ENCODE peak calls at places on chromosomes 12 and 14, in six cellular contexts. D, M, I, B, X and S are unnamed samples.

GRCh38 chr14:68784298-68784910 is 8.5 kb downstream of the ZFP36L1 start:
- DNase-seq in M (no peak), X (no peak), I (peak), B (peak), D (no peak), S (no peak)

GRCh38 chr14:73633517-73634332 is 11.1 kb upstream of the DNAL1 start:
- DNase-seq in M (peak), X (peak), I (peak), D (no peak), B (peak), S (peak)

GRCh38 chr12:122058750-122059149 is 19.8 kb upstream of the MLXIP start:
- DNase-seq in B (no peak), I (no peak), D (no peak), X (no peak), M (no peak), S (no peak)

GRCh38 chr12:5505751-5506150 is 73.8 kb downstream of the NTF3 start:
- DNase-seq in I (no peak), X (no peak), D (no peak), B (no peak), M (no peak), S (no peak)

GRCh38 chr12:112165624-112166023 is 40.3 kb downstream of the TRAFD1 start:
- DNase-seq in D (no peak), I (no peak), M (no peak), X (no peak), B (no peak), S (no peak)

GRCh38 chr12:80017261-80017870 is 82.0 kb upstream of the OTOGL start:
- DNase-seq in M (no peak), X (no peak), B (no peak), I (no peak), D (no peak), S (no peak)

GRCh38 chr12:116525418-116526001 is 33.7 kb upstream of the MAP1LC3B2 start:
- DNase-seq in X (peak), M (peak), I (peak), D (peak), B (no peak), S (peak)

GRCh38 chr12:10214131-10214876 is 1.6 kb downstream of the GABARAPL1 start:
- DNase-seq in M (no peak), I (peak), D (no peak), X (peak), B (no peak), S (no peak)

GRCh38 chr14:30559638-30560071 is 697 bp downstream of the G2E3 start:
- DNase-seq in D (no peak), M (no peak), X (peak), B (no peak), I (peak), S (no peak)

GRCh38 chr12:79274571-79275064 is 410.0 kb downstream of the SYT1 start:
- DNase-seq in B (no peak), M (no peak), X (no peak), I (peak), D (no peak), S (no peak)

GRCh38 chr12:101230547-101230946 is 20.5 kb upstream of the SLC5A8 start:
- DNase-seq in D (peak), X (peak), M (no peak), I (peak), B (no peak), S (no peak)

GRCh38 chr12:90152897-90153624 is 444.4 kb upstream of the ATP2B1 start:
- DNase-seq in X (no peak), I (peak), D (no peak), M (no peak), B (no peak), S (no peak)

GRCh38 chr12:3042394-3042793 is 34.8 kb upstream of the TSPAN9 start:
- DNase-seq in I (no peak), D (no peak), M (peak), X (no peak), B (no peak), S (no peak)

GRCh38 chr14:81162941-81163340 is 57.8 kb downstream of the GTF2A1 start:
- DNase-seq in B (no peak), D (no peak), M (no peak), X (no peak), I (peak), S (no peak)

GRCh38 chr14:89330236-89331002 is 86.6 kb downstream of the FOXN3 start:
- DNase-seq in X (peak), B (no peak), M (peak), D (peak), I (peak), S (peak)

GRCh38 chr12:52082026-52082667 is 2.6 kb downstream of the SMIM41 start:
- DNase-seq in I (peak), B (no peak), X (no peak), M (peak), D (no peak), S (peak)
- H3K4me3 ChIP-seq in I (no peak), B (no peak), X (no peak), M (no peak), D (no peak), S (no peak)

DNA sequence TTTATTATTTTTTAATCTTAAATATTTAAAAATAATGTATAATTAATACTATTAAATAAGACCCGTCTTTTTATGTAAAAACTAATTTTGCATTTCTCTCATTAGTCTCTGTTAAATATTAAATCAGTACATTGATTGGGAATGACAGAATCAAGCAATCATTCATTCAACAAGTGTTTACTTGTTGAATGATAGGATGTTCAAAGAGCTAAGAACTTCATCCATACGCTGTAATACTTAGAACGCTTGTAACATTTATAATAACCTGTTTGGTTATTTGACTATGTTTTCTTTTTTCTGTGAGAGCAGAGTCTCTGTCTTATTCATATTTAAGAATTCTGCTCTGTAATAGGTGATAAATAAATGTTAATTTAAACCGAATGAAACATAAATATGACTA is 2.9 kb upstream of the BATF start:
- DNase-seq in X (no peak), D (no peak), I (no peak), M (no peak), B (no peak), S (no peak)
- TF ChIP-seq CTCF in X (no peak), D (no peak), I (no peak), M (no peak), B (no peak), S (no peak)

GRCh38 chr14:35474323-35474722 is 59.6 kb upstream of the INSM2 start:
- DNase-seq in B (no peak), X (no peak), I (no peak), D (no peak), M (no peak), S (no peak)

GRCh38 chr14:35470775-35471174 is 63.2 kb upstream of the INSM2 start:
- DNase-seq in M (no peak), X (peak), I (peak), B (no peak), D (no peak), S (no peak)
- H3K4me3 ChIP-seq in M (no peak), X (no peak), I (no peak), B (no peak), D (no peak), S (no peak)

GRCh38 chr12:102939059-102939458 is 18.4 kb upstream of the ASCL1 start:
- DNase-seq in M (no peak), X (no peak), D (no peak), I (no peak), B (no peak), S (no peak)

DNA sequence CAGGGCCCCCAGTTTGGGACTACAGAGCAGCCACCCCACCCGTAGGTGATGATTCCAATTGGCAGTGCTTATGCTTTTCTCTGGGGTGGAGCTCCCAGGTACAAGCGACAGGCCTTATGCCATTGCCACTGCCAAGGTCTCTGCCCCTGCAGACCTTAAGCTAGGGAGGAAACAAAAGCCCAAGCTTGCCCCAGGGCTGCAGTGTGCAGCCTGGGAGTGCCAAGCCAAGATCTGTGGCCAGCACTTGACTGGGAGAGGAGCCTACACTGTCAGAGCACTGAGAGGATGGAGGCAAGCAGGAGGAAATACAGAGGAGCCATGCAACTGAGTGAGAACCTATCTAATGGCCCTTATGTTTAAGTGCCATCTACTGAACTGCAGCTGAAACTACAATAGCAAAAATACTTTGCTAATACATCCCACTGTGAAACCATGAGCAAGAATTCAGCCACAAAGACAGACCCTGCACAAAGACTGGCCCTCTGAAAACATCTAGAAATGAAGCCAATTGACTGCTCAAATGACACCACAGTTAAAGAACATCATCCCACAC is 17.7 kb upstream of the ASCL1 start:
- DNase-seq in D (no peak), X (no peak), M (no peak), B (no peak), I (no peak), S (no peak)
- TF ChIP-seq CTCF in D (no peak), X (no peak), M (no peak), B (no peak), I (no peak), S (no peak)

GRCh38 chr12:115353467-115353866 is 669.5 kb upstream of the TBX3 start:
- DNase-seq in X (no peak), B (no peak), D (no peak), I (no peak), M (no peak), S (no peak)

GRCh38 chr12:115351513-115352077 is 667.6 kb upstream of the TBX3 start:
- DNase-seq in M (no peak), B (no peak), D (no peak), I (peak), X (no peak), S (no peak)

GRCh38 chr12:115355301-115355700 is 671.3 kb upstream of the TBX3 start:
- DNase-seq in I (peak), D (no peak), M (no peak), B (no peak), X (no peak), S (no peak)

GRCh38 chr12:115354476-115354890 is 670.5 kb upstream of the TBX3 start:
- DNase-seq in D (no peak), X (no peak), B (no peak), I (peak), M (no peak), S (no peak)

GRCh38 chr12:115354007-115354452 is 670.1 kb upstream of the TBX3 start:
- DNase-seq in D (peak), M (peak), I (peak), B (peak), X (peak), S (peak)
- H3K4me3 ChIP-seq in D (peak), M (no peak), I (peak), B (no peak), X (peak), S (no peak)

GRCh38 chr14:54566152-54566409 is 847 bp upstream of the SAMD4A start:
- DNase-seq in I (no peak), B (no peak), D (no peak), M (no peak), X (no peak), S (no peak)

GRCh38 chr14:54567634-54568561 is 970 bp downstream of the SAMD4A start:
- DNase-seq in B (peak), M (peak), X (peak), I (peak), D (no peak), S (peak)

GRCh38 chr14:54567224-54567633 is 301 bp downstream of the SAMD4A start:
- DNase-seq in I (peak), M (peak), X (no peak), B (no peak), D (no peak), S (peak)

GRCh38 chr14:54565236-54566151 is 1.4 kb upstream of the SAMD4A start:
- DNase-seq in X (peak), D (no peak), B (peak), I (peak), M (peak), S (peak)

DNA sequence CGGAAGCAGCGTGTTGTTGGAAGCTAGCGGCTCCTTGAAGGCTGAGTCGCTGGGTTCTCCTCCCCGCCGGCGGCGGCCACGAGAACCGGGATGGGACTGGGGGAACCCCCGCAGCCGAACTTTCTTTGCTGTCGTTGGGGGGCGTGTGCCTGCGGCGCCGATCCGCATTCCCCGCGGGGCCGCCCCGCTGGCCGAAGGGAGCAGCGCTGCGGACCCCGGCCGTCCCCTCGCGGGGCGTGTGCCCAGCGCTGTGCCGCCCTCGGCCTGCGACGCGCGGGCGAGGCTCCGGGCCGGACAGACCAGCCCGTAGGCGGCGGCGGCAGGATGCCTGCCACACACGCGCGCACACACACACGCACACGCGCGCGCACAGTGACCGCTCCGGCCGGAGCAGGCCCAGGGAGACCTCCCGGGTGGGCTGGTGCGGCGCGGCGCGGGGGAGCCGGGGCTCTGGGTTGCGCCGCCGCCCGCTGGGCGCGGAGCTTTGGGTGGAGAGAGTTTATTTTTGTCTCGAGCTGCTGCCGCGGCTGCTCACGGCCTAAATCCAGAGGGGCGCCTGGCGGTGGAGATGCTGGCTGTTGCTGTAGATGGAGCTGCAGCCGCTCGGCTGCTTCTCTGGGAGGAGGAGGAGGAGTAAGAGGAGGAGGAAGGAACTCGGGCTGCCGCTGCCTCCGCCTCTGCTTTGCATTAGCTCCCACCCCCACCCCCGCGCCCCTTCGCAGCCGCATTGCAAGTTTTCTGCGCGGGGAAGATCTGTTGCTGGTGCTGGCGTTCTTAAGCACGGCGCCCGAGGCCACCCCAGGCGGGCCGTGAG is at the start of gene SAMD4A:
- DNase-seq in X (peak), D (no peak), M (peak), B (peak), I (peak), S (peak)
- TF ChIP-seq CTCF in X (peak), D (peak), M (peak), B (peak), I (peak), S (no peak)

GRCh38 chr12:47773858-47774580 is 981 bp downstream of the SLC48A1 start:
- DNase-seq in M (no peak), B (no peak), I (no peak), D (no peak), X (no peak), S (no peak)

GRCh38 chr12:47772094-47772660 is 861 bp upstream of the SLC48A1 start:
- DNase-seq in I (no peak), B (no peak), D (no peak), X (no peak), M (no peak), S (no peak)

GRCh38 chr12:47772738-47773061 is 338 bp upstream of the SLC48A1 start:
- DNase-seq in D (no peak), X (no peak), M (no peak), I (no peak), B (no peak), S (no peak)

GRCh38 chr12:47774664-47775063 is 1.6 kb downstream of the SLC48A1 start:
- DNase-seq in B (no peak), I (no peak), X (no peak), D (no peak), M (no peak), S (no peak)

DNA sequence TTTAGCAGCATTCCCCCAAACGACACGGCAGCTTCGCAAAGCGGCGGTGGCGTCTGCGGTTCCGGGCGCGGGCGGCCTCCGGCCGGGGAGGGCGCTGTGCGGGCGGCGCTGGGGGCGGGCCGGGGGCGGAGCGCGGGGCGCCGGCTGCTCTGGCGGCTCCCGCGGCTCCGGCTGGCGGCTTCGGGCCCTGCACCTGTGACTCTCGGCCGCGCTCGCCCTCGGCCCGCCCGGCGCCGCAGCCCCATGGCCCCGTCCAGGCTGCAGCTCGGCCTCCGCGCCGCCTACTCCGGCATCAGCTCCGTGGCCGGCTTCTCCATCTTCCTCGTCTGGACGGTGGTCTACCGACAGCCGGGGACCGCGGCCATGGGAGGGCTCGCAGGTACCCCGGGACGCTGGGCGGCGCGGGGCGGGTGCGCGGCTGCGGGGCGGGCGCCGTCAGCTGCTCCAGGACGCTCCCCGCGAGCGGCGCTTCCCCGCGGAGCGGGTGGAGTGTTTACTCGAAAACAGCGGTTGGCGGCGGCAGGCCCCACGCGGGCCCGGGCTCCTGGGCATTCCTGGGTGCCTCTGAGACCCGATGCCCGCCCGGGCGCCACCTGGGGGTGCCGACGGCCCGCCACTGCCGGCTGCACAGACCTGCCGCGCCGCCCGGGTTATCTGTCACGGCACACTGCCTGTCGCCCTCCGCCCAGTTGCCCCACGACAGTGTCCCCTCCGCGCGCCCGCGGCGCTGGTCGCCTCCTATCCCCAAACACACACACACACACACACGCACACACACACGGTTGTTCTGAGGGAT is at the start of gene SLC48A1:
- DNase-seq in X (no peak), I (peak), D (no peak), B (peak), M (peak), S (peak)
- H3K4me3 ChIP-seq in X (peak), I (peak), D (peak), B (peak), M (peak), S (peak)

GRCh38 chr14:105588236-105588860 is 62.0 kb downstream of the TMEM121 start:
- DNase-seq in X (no peak), B (peak), M (no peak), I (no peak), D (no peak), S (no peak)

GRCh38 chr14:105589161-105589925 is 63.0 kb downstream of the TMEM121 start:
- DNase-seq in B (peak), X (no peak), D (no peak), M (no peak), I (no peak), S (no peak)

GRCh38 chr14:105591052-105591451 is 64.7 kb downstream of the TMEM121 start:
- DNase-seq in I (no peak), X (no peak), B (no peak), M (no peak), D (no peak), S (no peak)
- TF ChIP-seq CTCF in I (no peak), X (no peak), B (no peak), M (no peak), D (no peak), S (no peak)